ENCODE peak calls at places on chromosomes 1 and 21, in five cellular contexts. K, T, B, R and X are unnamed samples.

GRCh38 chr1:226990133-226990716 is 50.1 kb downstream of the COQ8A start:
- DNase-seq in K (peak; percentile 56), T (peak; percentile 42), B (no peak), R (no peak), X (no peak)

GRCh38 chr21:32371913-32372314 is 20.9 kb downstream of the URB1 start:
- DNase-seq in K (no peak), T (peak; percentile 93), B (no peak), R (no peak), X (no peak)

GRCh38 chr1:13487143-13487868 is 26.5 kb downstream of the LRRC38 start:
- DNase-seq in K (no peak), T (no peak), B (no peak), R (no peak), X (no peak)

GRCh38 chr21:27423906-27424595 is 457.2 kb upstream of the ADAMTS5 start:
- DNase-seq in K (no peak), T (peak; percentile 73), B (no peak), R (no peak), X (no peak)

GRCh38 chr21:39481886-39482285 is 30.1 kb downstream of the SH3BGR start:
- DNase-seq in K (no peak), T (no peak), B (no peak), R (no peak), X (no peak)

GRCh38 chr1:29772584-29772983 is 536.3 kb downstream of the PTPRU start:
- DNase-seq in K (no peak), T (no peak), B (no peak), R (no peak), X (no peak)

GRCh38 chr1:28551381-28551780 is 1.5 kb upstream of the TRNAU1AP start:
- DNase-seq in K (no peak), T (no peak), B (no peak), R (no peak), X (no peak)

GRCh38 chr21:33023574-33024277 is 2.0 kb upstream of the OLIG2 start:
- DNase-seq in K (peak; percentile 44), T (no peak), B (no peak), R (no peak), X (no peak)

GRCh38 chr1:70202173-70202758 is 3.1 kb downstream of the LRRC40 start:
- DNase-seq in K (no peak), T (no peak), B (no peak), R (no peak), X (no peak)

GRCh38 chr1:231636157-231636556 is 9.6 kb downstream of the DISC1 start:
- DNase-seq in K (no peak), T (peak; percentile 70), B (no peak), R (no peak), X (no peak)